ENCODE peak calls at places on chromosomes 4 and X, in nine cellular contexts. I is AG09309, A is HTR-8/SVneo, B is AG10803, S is GM04503, F is AML-193, X is fibroblast of mammary gland, G is NCI-H1092 treated with DMSO at 0.1 percent for 48 hours, K is left lung. M is an unnamed sample.

GRCh38 chr4:137422666-137423065 is 109.6 kb downstream of the PCDH18 start:
- DNase-seq in I (no peak), A (no peak), B (no peak), S (no peak), F (no peak), X (no peak), G (no peak), K (no peak), M (no peak)

GRCh38 chr4:8198206-8198905 is 734 bp upstream of the SH3TC1 start:
- DNase-seq in I (no peak), A (no peak), B (no peak), S (no peak), F (no peak), X (no peak), G (no peak), K (peak), M (no peak)

GRCh38 chrX:40176979-40177430 is 79.2 kb upstream of the BCOR start:
- DNase-seq in I (no peak), A (no peak), B (no peak), S (no peak), F (no peak), X (no peak), G (no peak), K (no peak), M (peak)

GRCh38 chrX:151019837-151020236 is 36.7 kb downstream of the HMGB3 start:
- DNase-seq in I (peak), A (no peak), B (peak), S (peak), F (no peak), X (peak), G (no peak), K (no peak), M (no peak)

GRCh38 chr4:94678896-94679295 is 78.9 kb upstream of the BMPR1B start:
- DNase-seq in I (no peak), A (no peak), B (peak), S (peak), F (no peak), X (peak), G (no peak), K (no peak), M (no peak)

GRCh38 chr4:14857986-14858385 is 144.3 kb upstream of the CPEB2 start:
- DNase-seq in I (no peak), A (no peak), B (no peak), S (no peak), F (peak), X (no peak), G (no peak), K (no peak), M (no peak)

GRCh38 chrX:153708415-153708814 is 15.8 kb downstream of the BCAP31 start:
- DNase-seq in I (no peak), A (peak), B (peak), S (no peak), F (peak), X (peak), G (no peak), K (peak), M (peak)

GRCh38 chr4:111154924-111155323 is 532.0 kb upstream of the PITX2 start:
- DNase-seq in I (no peak), A (no peak), B (no peak), S (no peak), F (no peak), X (no peak), G (no peak), K (no peak), M (no peak)

GRCh38 chr4:16322183-16322582 is 95.9 kb upstream of the TAPT1 start:
- DNase-seq in I (no peak), A (no peak), B (no peak), S (no peak), F (no peak), X (no peak), G (no peak), K (no peak), M (no peak)

GRCh38 chr4:6500481-6501135 is 28.2 kb upstream of the PPP2R2C start:
- DNase-seq in I (no peak), A (no peak), B (no peak), S (no peak), F (no peak), X (no peak), G (no peak), K (no peak), M (peak)

GRCh38 chrX:109959356-109959871 is 43.5 kb upstream of the TMEM164 start:
- DNase-seq in I (no peak), A (no peak), B (no peak), S (no peak), F (peak), X (peak), G (no peak), K (no peak), M (no peak)

GRCh38 chrX:39764441-39764914 is 333.3 kb downstream of the BCOR start:
- DNase-seq in I (no peak), A (no peak), B (no peak), S (no peak), F (no peak), X (no peak), G (peak), K (no peak), M (no peak)

GRCh38 chrX:24325231-24325630 is 11.4 kb upstream of the SUPT20HL2 start:
- DNase-seq in I (no peak), A (no peak), B (no peak), S (no peak), F (no peak), X (no peak), G (no peak), K (no peak), M (no peak)

GRCh38 chr4:87103691-87104187 is 116.7 kb downstream of the KLHL8 start:
- DNase-seq in I (peak), A (peak), B (peak), S (peak), F (no peak), X (peak), G (no peak), K (no peak), M (no peak)

GRCh38 chr4:168656946-168657473 is 160.2 kb downstream of the PALLD start:
- DNase-seq in I (no peak), A (no peak), B (no peak), S (no peak), F (no peak), X (no peak), G (no peak), K (no peak), M (no peak)

GRCh38 chr4:112189754-112190153 is 41.8 kb upstream of the AP1AR start:
- DNase-seq in I (no peak), A (no peak), B (peak), S (no peak), F (no peak), X (peak), G (no peak), K (no peak), M (no peak)

GRCh38 chrX:14039344-14039743 is 9.7 kb upstream of the GEMIN8 start:
- DNase-seq in I (no peak), A (peak), B (peak), S (no peak), F (peak), X (peak), G (peak), K (no peak), M (no peak)

GRCh38 chrX:53116101-53116500 is 22.2 kb downstream of the KANTR start:
- DNase-seq in I (no peak), A (no peak), B (peak), S (no peak), F (no peak), X (peak), G (no peak), K (no peak), M (no peak)

GRCh38 chr4:28508649-28509048 is 1648.0 kb downstream of the STIM2 start:
- DNase-seq in I (no peak), A (no peak), B (peak), S (no peak), F (no peak), X (peak), G (no peak), K (no peak), M (no peak)

GRCh38 chr4:1523907-1524636 is 117.8 kb upstream of the NKX1-1 start:
- DNase-seq in I (no peak), A (no peak), B (no peak), S (no peak), F (no peak), X (no peak), G (no peak), K (no peak), M (no peak)

GRCh38 chr4:155692990-155693659 is 26.5 kb downstream of the GUCY1A1 start:
- DNase-seq in I (no peak), A (no peak), B (no peak), S (no peak), F (no peak), X (no peak), G (no peak), K (no peak), M (no peak)

GRCh38 chrX:25105251-25105650 is 89.5 kb upstream of the ARX start:
- DNase-seq in I (no peak), A (no peak), B (no peak), S (no peak), F (no peak), X (no peak), G (no peak), K (no peak), M (peak)

GRCh38 chrX:3939967-3940610 is 226.6 kb upstream of the PRKX start:
- DNase-seq in I (no peak), A (peak), B (peak), S (no peak), F (peak), X (peak), G (peak), K (no peak), M (no peak)

GRCh38 chrX:103831803-103832544 is at the start of gene RAB9B:
- DNase-seq in I (no peak), A (peak), B (no peak), S (no peak), F (no peak), X (peak), G (peak), K (peak), M (peak)

GRCh38 chrX:133859336-133859735 is 126.1 kb downstream of the GPC3 start:
- DNase-seq in I (no peak), A (no peak), B (no peak), S (no peak), F (no peak), X (no peak), G (peak), K (no peak), M (no peak)

GRCh38 chr4:182169987-182170386 is 73.2 kb upstream of the TENM3 start:
- DNase-seq in I (no peak), A (no peak), B (no peak), S (no peak), F (no peak), X (no peak), G (no peak), K (no peak), M (no peak)

GRCh38 chrX:154399527-154400368 is 1.6 kb downstream of the RPL10 start:
- DNase-seq in I (no peak), A (no peak), B (no peak), S (no peak), F (no peak), X (no peak), G (no peak), K (no peak), M (no peak)

GRCh38 chr4:139872274-139872673 is 206.7 kb downstream of the MGST2 start:
- DNase-seq in I (peak), A (peak), B (peak), S (peak), F (peak), X (peak), G (no peak), K (no peak), M (no peak)

GRCh38 chrX:148574247-148574973 is 74.0 kb downstream of the AFF2 start:
- DNase-seq in I (no peak), A (no peak), B (peak), S (no peak), F (no peak), X (no peak), G (no peak), K (no peak), M (no peak)

GRCh38 chr4:169229571-169230028 is 41.2 kb downstream of the SH3RF1 start:
- DNase-seq in I (peak), A (peak), B (peak), S (peak), F (no peak), X (peak), G (peak), K (no peak), M (no peak)

GRCh38 chr4:73726000-73726399 is 14.4 kb upstream of the CXCL8 start:
- DNase-seq in I (no peak), A (peak), B (peak), S (peak), F (no peak), X (peak), G (no peak), K (no peak), M (no peak)

GRCh38 chrX:23694606-23695005 is 27.3 kb downstream of the PRDX4 start:
- DNase-seq in I (no peak), A (peak), B (peak), S (no peak), F (peak), X (peak), G (peak), K (peak), M (peak)

GRCh38 chr4:108619372-108620100 is 840 bp upstream of the RPL34 start:
- DNase-seq in I (no peak), A (no peak), B (no peak), S (no peak), F (no peak), X (no peak), G (no peak), K (no peak), M (no peak)

M was measured in H9.